ENCODE peak calls at places on chromosomes 4 and X, in six cellular contexts. P is cardiac muscle cell, O is left ventricle myocardium inferior, U is heart left ventricle, F is breast epithelium, M is prostate gland. J is an unnamed sample.

GRCh38 chr4:179595671-179596410 is 2153.6 kb upstream of the AGA start:
- DNase-seq in P (no peak), O (no peak), U (no peak), F (no peak), M (no peak), J (no peak)

GRCh38 chr4:109298279-109299010 is 4.0 kb downstream of the COL25A1 start:
- DNase-seq in P (peak; percentile 13), O (no peak), U (no peak), F (no peak), M (no peak), J (no peak)

GRCh38 chr4:106238819-106239420 is 77.1 kb downstream of the TBCK start:
- DNase-seq in P (peak; percentile 61), O (no peak), U (no peak), F (no peak), M (no peak), J (no peak)

GRCh38 chrX:134908235-134908834 is 82.5 kb upstream of the SMIM10 start:
- DNase-seq in P (peak; percentile 69), O (no peak), U (no peak), F (no peak), M (no peak), J (no peak)

GRCh38 chr4:89586864-89587263 is 250.1 kb downstream of the SNCA start:
- DNase-seq in P (peak; percentile 45), O (no peak), U (no peak), F (no peak), M (no peak), J (no peak)

GRCh38 chrX:24563291-24564010 is 83.7 kb downstream of the PCYT1B start:
- DNase-seq in P (no peak), O (no peak), U (no peak), F (no peak), M (no peak), J (no peak)

GRCh38 chr4:92305878-92306520 is 2.2 kb downstream of the GRID2 start:
- DNase-seq in P (no peak), O (no peak), U (no peak), F (no peak), M (no peak), J (no peak)

GRCh38 chrX:64843224-64843623 is 133.0 kb downstream of the ZC4H2 start:
- DNase-seq in P (no peak), O (no peak), U (no peak), F (no peak), M (no peak), J (no peak)

DNA sequence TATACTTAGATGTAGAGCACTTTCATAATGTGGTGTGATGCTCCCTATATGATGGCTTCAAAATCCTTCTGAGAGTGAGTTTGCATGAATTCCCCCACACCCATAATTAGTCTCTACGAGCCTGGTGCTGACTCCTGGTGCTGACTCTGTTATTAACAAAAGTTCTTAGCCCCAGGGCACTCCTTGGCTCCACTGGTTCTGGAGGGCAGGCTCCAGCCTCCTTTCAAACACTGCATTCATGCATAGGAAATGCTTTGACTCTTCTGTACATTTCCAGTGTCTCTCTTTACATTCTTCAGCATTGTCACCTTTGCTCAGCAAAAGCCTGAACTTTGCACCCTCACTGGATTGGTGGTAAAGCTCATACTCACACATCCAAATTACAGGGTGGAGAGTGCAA is 63.9 kb downstream of the LNX1 start:
- DNase-seq in P (no peak), O (no peak), U (no peak), F (no peak), M (no peak), J (no peak)
- H3K4me3 ChIP-seq in P (no peak overlapping the region), O (no peak overlapping the region), U (no peak overlapping the region), F (no peak overlapping the region), M (no peak overlapping the region), J (no peak overlapping the region)

DNA sequence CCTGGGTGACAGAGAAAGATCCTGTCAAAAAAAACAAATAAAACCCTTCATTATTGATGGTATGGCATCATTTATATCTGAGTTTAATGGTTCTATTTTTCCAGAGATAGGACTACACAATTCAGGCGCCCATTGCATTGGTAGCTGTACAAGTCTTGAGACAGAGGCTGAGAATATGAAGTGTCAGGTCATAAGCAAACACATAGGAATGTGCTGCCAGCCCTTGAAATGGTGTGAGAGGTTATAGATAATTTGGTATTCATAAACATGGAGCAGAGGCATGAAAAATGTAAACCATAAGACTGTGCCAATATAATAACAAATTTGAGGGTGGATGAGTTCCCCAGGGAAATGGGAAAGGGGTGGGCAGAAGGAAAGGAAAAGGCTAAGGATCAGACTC is 50.7 kb downstream of the MAOA start:
- DNase-seq in P (peak; percentile 43), O (no peak), U (no peak), F (no peak), M (no peak), J (no peak)
- H3K4me1 ChIP-seq in P (no peaks in the 10 kb centered on the region), O (peaks cover 73% of the 10 kb centered on the region), U (peaks cover 1% of the 10 kb centered on the region), F (no peaks in the 10 kb centered on the region), M (no peaks in the 10 kb centered on the region), J (peaks cover 7% of the 10 kb centered on the region)

DNA sequence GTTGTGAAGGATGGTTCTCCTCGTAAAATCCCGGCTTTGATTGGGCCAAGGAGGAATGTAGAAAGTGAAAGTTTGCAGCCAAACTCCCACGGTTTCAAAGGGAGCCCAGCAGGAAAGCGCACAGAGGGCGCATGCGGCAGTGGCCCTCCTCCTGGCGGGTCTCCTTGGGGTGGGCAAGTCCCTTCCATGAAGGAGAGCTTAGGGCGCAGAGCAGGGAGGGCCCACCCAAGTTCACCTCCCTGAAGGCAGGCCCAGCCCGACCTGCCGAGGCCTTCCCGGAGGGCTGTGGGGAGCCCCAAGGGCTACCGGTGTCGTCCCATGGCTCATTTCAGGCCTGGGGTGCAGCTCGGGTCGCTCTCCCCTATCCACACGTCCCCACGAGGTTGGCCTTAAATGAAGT is 2.0 kb downstream of the PDZD4 start:
- DNase-seq in P (peak; percentile 14), O (no peak), U (no peak), F (no peak), M (no peak), J (no peak)
- H3K4me3 ChIP-seq in P (no peak overlapping the region), O (peak overlapping the region; percentile 65), U (peak overlapping the region; percentile 4), F (no peak overlapping the region), M (no peak overlapping the region), J (no peak overlapping the region)

DNA sequence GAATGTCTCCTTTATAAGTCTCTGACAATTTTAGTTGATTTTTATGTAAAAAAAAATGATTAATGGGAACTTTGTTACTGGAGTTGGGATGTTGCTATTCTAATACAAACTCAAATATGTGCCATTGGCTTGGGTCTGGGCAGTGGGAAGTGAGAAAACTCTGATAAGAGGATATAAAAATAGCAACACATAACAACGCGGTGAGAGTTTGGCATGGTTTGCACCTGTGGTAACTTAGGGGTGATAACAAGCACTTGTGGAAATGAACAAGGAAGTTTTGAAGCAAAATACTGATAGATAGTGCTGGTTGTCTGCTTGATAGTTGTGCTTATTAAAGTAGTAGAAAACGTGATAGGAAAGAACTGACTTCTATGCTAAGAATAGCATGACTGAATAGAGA is 743.3 kb upstream of the AGA start:
- DNase-seq in P (no peak), O (no peak), U (peak; percentile 62), F (no peak), M (no peak), J (no peak)
- H3K4me1 ChIP-seq in P (peaks cover 16% of the 10 kb centered on the region), O (peaks cover 12% of the 10 kb centered on the region), U (no peaks in the 10 kb centered on the region), F (no peaks in the 10 kb centered on the region), M (no peaks in the 10 kb centered on the region), J (no peaks in the 10 kb centered on the region)